ENCODE peak calls at places on chromosomes 3 and 15, in seven cellular contexts. F, S, P, K, W, L and D are unnamed samples.

GRCh38 chr15:83443076-83443847 is 3.9 kb upstream of the SH3GL3 start:
- DNase-seq in F (no peak), S (no peak), P (no peak), K (no peak), W (no peak), L (no peak), D (no peak)

GRCh38 chr3:25427155-25428002 is 684 bp upstream of the RARB start:
- DNase-seq in F (no peak), S (no peak), P (no peak), K (no peak), W (no peak), L (no peak), D (no peak)

GRCh38 chr3:195558602-195559001 is 15.5 kb upstream of the PPP1R2 start:
- DNase-seq in F (peak; percentile 80), S (peak; percentile 25), P (no peak), K (no peak), W (peak; percentile 64), L (no peak), D (peak; percentile 27)

GRCh38 chr3:187101184-187102072 is 37.9 kb downstream of the RPL39L start:
- DNase-seq in F (peak; percentile 52), S (peak; percentile 19), P (peak; percentile 20), K (no peak), W (peak; percentile 46), L (peak; percentile 78), D (peak; percentile 48)

GRCh38 chr3:40770046-40770445 is 245.3 kb downstream of the ZNF621 start:
- DNase-seq in F (no peak), S (no peak), P (no peak), K (no peak), W (no peak), L (no peak), D (peak; percentile 42)

GRCh38 chr15:73295630-73296286 is 73.0 kb downstream of the HCN4 start:
- DNase-seq in F (no peak), S (no peak), P (peak; percentile 42), K (no peak), W (no peak), L (no peak), D (peak; percentile 90)

GRCh38 chr3:57409471-57409870 is 117.0 kb upstream of the ASB14 start:
- DNase-seq in F (no peak), S (no peak), P (no peak), K (no peak), W (no peak), L (no peak), D (no peak)

GRCh38 chr3:38084969-38085942 is 46.2 kb downstream of the DLEC1 start:
- DNase-seq in F (no peak), S (no peak), P (peak; percentile 20), K (no peak), W (peak; percentile 10), L (no peak), D (no peak)

GRCh38 chr3:123766195-123767019 is 117.7 kb downstream of the MYLK start:
- DNase-seq in F (no peak), S (no peak), P (no peak), K (no peak), W (no peak), L (no peak), D (no peak)

GRCh38 chr15:33066584-33066983 is 127.9 kb downstream of the FMN1 start:
- DNase-seq in F (no peak), S (no peak), P (no peak), K (no peak), W (no peak), L (no peak), D (no peak)

GRCh38 chr15:82648257-82649103 is 1.3 kb upstream of the CPEB1 start:
- DNase-seq in F (no peak), S (no peak), P (no peak), K (peak; percentile 25), W (no peak), L (peak; percentile 25), D (no peak)

GRCh38 chr15:61702224-61703120 is 357.8 kb downstream of the VPS13C start:
- DNase-seq in F (no peak), S (no peak), P (no peak), K (no peak), W (no peak), L (no peak), D (no peak)

GRCh38 chr3:107704477-107704876 is 181.7 kb downstream of the BBX start:
- DNase-seq in F (no peak), S (no peak), P (no peak), K (no peak), W (no peak), L (no peak), D (no peak)

GRCh38 chr3:119598410-119599098 is 869 bp downstream of the PLA1A start:
- DNase-seq in F (no peak), S (no peak), P (no peak), K (no peak), W (no peak), L (no peak), D (no peak)

GRCh38 chr3:127260416-127260815 is 27.4 kb downstream of the PRR20G start:
- DNase-seq in F (no peak), S (no peak), P (no peak), K (no peak), W (no peak), L (no peak), D (no peak)

GRCh38 chr3:139982404-139982803 is 47.4 kb downstream of the CLSTN2 start:
- DNase-seq in F (no peak), S (no peak), P (peak; percentile 7), K (no peak), W (no peak), L (no peak), D (no peak)

GRCh38 chr3:58098531-58098930 is 90.3 kb downstream of the FLNB start:
- DNase-seq in F (no peak), S (no peak), P (no peak), K (no peak), W (no peak), L (no peak), D (no peak)

GRCh38 chr15:35121611-35122359 is 36.7 kb upstream of the NANOGP8 start:
- DNase-seq in F (no peak), S (no peak), P (no peak), K (no peak), W (no peak), L (no peak), D (no peak)

GRCh38 chr3:120550546-120550945 is 45.6 kb upstream of the NDUFB4 start:
- DNase-seq in F (no peak), S (no peak), P (no peak), K (no peak), W (no peak), L (no peak), D (no peak)

GRCh38 chr3:40170395-40170794 is 139.1 kb upstream of the EIF1B start:
- DNase-seq in F (no peak), S (no peak), P (no peak), K (no peak), W (no peak), L (no peak), D (no peak)

GRCh38 chr3:58963928-58964497 is 85.8 kb downstream of the CFAP20DC start:
- DNase-seq in F (no peak), S (no peak), P (no peak), K (no peak), W (no peak), L (no peak), D (no peak)

GRCh38 chr3:65343031-65343430 is 655.2 kb upstream of the ADAMTS9 start:
- DNase-seq in F (no peak), S (no peak), P (no peak), K (no peak), W (no peak), L (no peak), D (no peak)

GRCh38 chr15:91496754-91497691 is 356.5 kb upstream of the SLCO3A1 start:
- DNase-seq in F (no peak), S (no peak), P (peak; percentile 10), K (no peak), W (no peak), L (no peak), D (no peak)

GRCh38 chr15:72511536-72511935 is 37.4 kb downstream of the ARIH1 start:
- DNase-seq in F (no peak), S (no peak), P (no peak), K (no peak), W (no peak), L (no peak), D (no peak)

GRCh38 chr3:71754610-71755253 is 1.1 kb downstream of the GPR27 start:
- DNase-seq in F (no peak), S (no peak), P (no peak), K (no peak), W (no peak), L (no peak), D (no peak)